ENCODE peak calls at places on chromosomes 5 and 9, in six cellular contexts. I, V, S, N, L and D are unnamed samples.

GRCh38 chr9:92658611-92659010 is 11.3 kb downstream of the IPPK start:
- DNase-seq in I (no peak), V (no peak), S (no peak), N (no peak), L (no peak), D (no peak)

GRCh38 chr5:18605186-18605585 is 970.9 kb downstream of the TAF11L14 start:
- DNase-seq in I (peak; percentile 26), V (no peak), S (no peak), N (no peak), L (no peak), D (no peak)

GRCh38 chr9:134341306-134341705 is 15.1 kb downstream of the RXRA start:
- DNase-seq in I (no peak), V (no peak), S (no peak), N (no peak), L (no peak), D (no peak)

GRCh38 chr5:29005386-29005785 is 1967.0 kb upstream of the CDH9 start:
- DNase-seq in I (peak; percentile 57), V (peak; percentile 17), S (no peak), N (peak; percentile 33), L (no peak), D (no peak)

GRCh38 chr9:117763314-117763713 is 59.1 kb downstream of the TLR4 start:
- DNase-seq in I (peak; percentile 86), V (no peak), S (no peak), N (no peak), L (no peak), D (no peak)

GRCh38 chr9:106947501-106947900 is 84.5 kb downstream of the ZNF462 start:
- DNase-seq in I (no peak), V (no peak), S (no peak), N (no peak), L (no peak), D (no peak)

GRCh38 chr5:158979290-158979689 is 120.4 kb downstream of the EBF1 start:
- DNase-seq in I (no peak), V (no peak), S (no peak), N (no peak), L (no peak), D (no peak)

GRCh38 chr5:95731571-95732554 is 727 bp downstream of the RHOBTB3 start:
- DNase-seq in I (peak; percentile 56), V (peak; percentile 36), S (peak; percentile 12), N (peak; percentile 37), L (no peak), D (no peak)

GRCh38 chr5:152331006-152331405 is 74.1 kb downstream of the NMUR2 start:
- DNase-seq in I (no peak), V (no peak), S (no peak), N (no peak), L (no peak), D (no peak)

GRCh38 chr5:133251296-133252132 is 199.7 kb downstream of the HSPA4 start:
- DNase-seq in I (no peak), V (peak; percentile 39), S (no peak), N (no peak), L (no peak), D (peak; percentile 11)

GRCh38 chr5:148922606-148923005 is 96.2 kb downstream of the ADRB2 start:
- DNase-seq in I (no peak), V (no peak), S (no peak), N (no peak), L (no peak), D (no peak)

GRCh38 chr9:89154651-89155336 is 23.8 kb downstream of the SHC3 start:
- DNase-seq in I (peak; percentile 94), V (no peak), S (no peak), N (no peak), L (no peak), D (no peak)

GRCh38 chr9:98686961-98687855 is 21.5 kb downstream of the GABBR2 start:
- DNase-seq in I (peak; percentile 5), V (no peak), S (no peak), N (no peak), L (no peak), D (no peak)

GRCh38 chr5:1827410-1828397 is 26.5 kb downstream of the NDUFS6 start:
- DNase-seq in I (no peak), V (peak; percentile 17), S (peak; percentile 26), N (no peak), L (no peak), D (no peak)

GRCh38 chr9:92242115-92242778 is 51.2 kb downstream of the IARS1 start:
- DNase-seq in I (peak; percentile 72), V (no peak), S (no peak), N (peak; percentile 24), L (no peak), D (no peak)

GRCh38 chr9:134158242-134158641 is 6.1 kb downstream of the RNU6ATAC start:
- DNase-seq in I (no peak), V (no peak), S (no peak), N (no peak), L (no peak), D (no peak)

GRCh38 chr9:91730806-91731205 is 219.2 kb downstream of the ROR2 start:
- DNase-seq in I (no peak), V (no peak), S (no peak), N (no peak), L (no peak), D (no peak)

GRCh38 chr9:101540069-101540468 is 6.4 kb downstream of the RNF20 start:
- DNase-seq in I (no peak), V (no peak), S (no peak), N (no peak), L (no peak), D (no peak)